ENCODE peak calls at places on chromosomes 3 and 15, in six cellular contexts. One of them, this sample, is unnamed.

GRCh38 chr3:46705022-46705530 is 3.9 kb downstream of the TMIE start:
- DNase-seq in HCT116: no peak
- DNase-seq in H1: no peak
- DNase-seq in GM12878: peak; percentile 19
- DNase-seq in SK-N-SH: peak; percentile 81
- DNase-seq in K562: peak; percentile 81
- DNase-seq in this sample: peak; percentile 73

GRCh38 chr3:104066658-104067057 is 1300.1 kb upstream of the ALCAM start:
- DNase-seq in HCT116: no peak
- DNase-seq in H1: no peak
- DNase-seq in GM12878: no peak
- DNase-seq in SK-N-SH: no peak
- DNase-seq in K562: no peak
- DNase-seq in this sample: no peak

GRCh38 chr15:40245666-40246065 is 6.8 kb downstream of the PAK6 start:
- DNase-seq in HCT116: no peak
- DNase-seq in H1: no peak
- DNase-seq in GM12878: no peak
- DNase-seq in SK-N-SH: no peak
- DNase-seq in K562: no peak
- DNase-seq in this sample: no peak

GRCh38 chr3:27354161-27354560 is 15.0 kb downstream of the NEK10 start:
- DNase-seq in HCT116: no peak
- DNase-seq in H1: no peak
- DNase-seq in GM12878: no peak
- DNase-seq in SK-N-SH: no peak
- DNase-seq in K562: no peak
- DNase-seq in this sample: peak; percentile 44

GRCh38 chr3:4852780-4853748 is 126.2 kb upstream of the BHLHE40 start:
- DNase-seq in HCT116: no peak
- DNase-seq in H1: no peak
- DNase-seq in GM12878: no peak
- DNase-seq in SK-N-SH: no peak
- DNase-seq in K562: no peak
- DNase-seq in this sample: peak; percentile 64

GRCh38 chr15:91142097-91142744 is 42.2 kb downstream of the SV2B start:
- DNase-seq in HCT116: no peak
- DNase-seq in H1: no peak
- DNase-seq in GM12878: no peak
- DNase-seq in SK-N-SH: no peak
- DNase-seq in K562: no peak
- DNase-seq in this sample: peak; percentile 8

GRCh38 chr15:100295939-100296338 is 45.8 kb downstream of the ADAMTS17 start:
- DNase-seq in HCT116: no peak
- DNase-seq in H1: no peak
- DNase-seq in GM12878: no peak
- DNase-seq in SK-N-SH: no peak
- DNase-seq in K562: no peak
- DNase-seq in this sample: no peak

GRCh38 chr3:187616307-187616939 is 53.8 kb downstream of the SST start:
- DNase-seq in HCT116: peak; percentile 46
- DNase-seq in H1: peak; percentile 38
- DNase-seq in GM12878: no peak
- DNase-seq in SK-N-SH: peak; percentile 36
- DNase-seq in K562: peak; percentile 41
- DNase-seq in this sample: peak; percentile 42

GRCh38 chr3:132803889-132804288 is 81.7 kb upstream of the NPHP3 start:
- DNase-seq in HCT116: no peak
- DNase-seq in H1: peak; percentile 15
- DNase-seq in GM12878: no peak
- DNase-seq in SK-N-SH: peak; percentile 9
- DNase-seq in K562: no peak
- DNase-seq in this sample: peak; percentile 59

GRCh38 chr3:43699864-43700263 is 9.1 kb downstream of the ABHD5 start:
- DNase-seq in HCT116: no peak
- DNase-seq in H1: no peak
- DNase-seq in GM12878: no peak
- DNase-seq in SK-N-SH: peak; percentile 8
- DNase-seq in K562: peak; percentile 50
- DNase-seq in this sample: peak; percentile 79

GRCh38 chr15:63276342-63277043 is 912 bp upstream of the APH1B start:
- DNase-seq in HCT116: no peak
- DNase-seq in H1: no peak
- DNase-seq in GM12878: no peak
- DNase-seq in SK-N-SH: no peak
- DNase-seq in K562: no peak
- DNase-seq in this sample: peak; percentile 3

GRCh38 chr15:51721199-51721960 is 16.1 kb downstream of the LYSMD2 start:
- DNase-seq in HCT116: no peak
- DNase-seq in H1: no peak
- DNase-seq in GM12878: no peak
- DNase-seq in SK-N-SH: no peak
- DNase-seq in K562: no peak
- DNase-seq in this sample: no peak

GRCh38 chr3:141544697-141545096 is 57.9 kb downstream of the RASA2 start:
- DNase-seq in HCT116: no peak
- DNase-seq in H1: no peak
- DNase-seq in GM12878: no peak
- DNase-seq in SK-N-SH: no peak
- DNase-seq in K562: no peak
- DNase-seq in this sample: no peak

GRCh38 chr3:142275856-142276255 is 50.5 kb upstream of the GK5 start:
- DNase-seq in HCT116: no peak
- DNase-seq in H1: no peak
- DNase-seq in GM12878: no peak
- DNase-seq in SK-N-SH: no peak
- DNase-seq in K562: no peak
- DNase-seq in this sample: no peak

GRCh38 chr3:32076566-32076965 is 29.9 kb upstream of the GPD1L start:
- DNase-seq in HCT116: no peak
- DNase-seq in H1: no peak
- DNase-seq in GM12878: no peak
- DNase-seq in SK-N-SH: no peak
- DNase-seq in K562: peak; percentile 0
- DNase-seq in this sample: no peak
- TF ChIP-seq JUND in HCT116: no peak
- TF ChIP-seq JUND in H1: no peak
- TF ChIP-seq JUND in GM12878: no peak
- TF ChIP-seq JUND in SK-N-SH: no peak
- TF ChIP-seq JUND in K562: no peak
- TF ChIP-seq JUND in this sample: no peak

DNA sequence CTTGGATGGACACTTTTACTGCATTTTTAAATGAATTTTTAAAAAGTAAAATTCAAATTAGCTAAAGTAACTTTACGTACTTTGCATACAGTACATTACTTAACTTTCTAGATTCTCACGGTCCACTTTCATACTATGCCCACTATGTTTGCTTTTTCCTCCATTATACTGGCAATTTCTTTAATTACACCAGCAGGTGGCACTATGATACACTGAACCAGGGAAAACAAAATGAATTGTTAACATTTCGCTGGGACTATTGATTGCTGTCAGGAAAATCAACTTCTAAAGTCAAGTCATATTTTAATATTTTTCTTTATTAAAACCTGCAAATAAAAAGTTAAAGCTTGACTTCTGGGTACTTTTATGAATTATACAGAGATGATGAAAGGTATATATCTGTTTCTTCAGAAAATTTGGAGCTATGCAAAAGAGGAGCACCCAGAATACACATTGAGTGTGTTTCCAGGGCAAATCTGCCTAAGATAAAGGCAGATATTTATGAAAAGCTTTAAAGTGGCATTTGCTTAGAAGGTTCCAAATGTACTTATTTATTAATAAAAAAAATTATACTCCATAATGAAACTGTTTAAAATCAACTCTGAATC is 21.8 kb upstream of the POU1F1 start:
- DNase-seq in HCT116: peak; percentile 46
- DNase-seq in H1: no peak
- DNase-seq in GM12878: no peak
- DNase-seq in SK-N-SH: peak; percentile 36
- DNase-seq in K562: peak; percentile 21
- DNase-seq in this sample: peak; percentile 60
- TF ChIP-seq JUND in HCT116: no peak
- TF ChIP-seq JUND in H1: no peak
- TF ChIP-seq JUND in GM12878: no peak
- TF ChIP-seq JUND in SK-N-SH: no peak
- TF ChIP-seq JUND in K562: no peak
- TF ChIP-seq JUND in this sample: no peak

DNA sequence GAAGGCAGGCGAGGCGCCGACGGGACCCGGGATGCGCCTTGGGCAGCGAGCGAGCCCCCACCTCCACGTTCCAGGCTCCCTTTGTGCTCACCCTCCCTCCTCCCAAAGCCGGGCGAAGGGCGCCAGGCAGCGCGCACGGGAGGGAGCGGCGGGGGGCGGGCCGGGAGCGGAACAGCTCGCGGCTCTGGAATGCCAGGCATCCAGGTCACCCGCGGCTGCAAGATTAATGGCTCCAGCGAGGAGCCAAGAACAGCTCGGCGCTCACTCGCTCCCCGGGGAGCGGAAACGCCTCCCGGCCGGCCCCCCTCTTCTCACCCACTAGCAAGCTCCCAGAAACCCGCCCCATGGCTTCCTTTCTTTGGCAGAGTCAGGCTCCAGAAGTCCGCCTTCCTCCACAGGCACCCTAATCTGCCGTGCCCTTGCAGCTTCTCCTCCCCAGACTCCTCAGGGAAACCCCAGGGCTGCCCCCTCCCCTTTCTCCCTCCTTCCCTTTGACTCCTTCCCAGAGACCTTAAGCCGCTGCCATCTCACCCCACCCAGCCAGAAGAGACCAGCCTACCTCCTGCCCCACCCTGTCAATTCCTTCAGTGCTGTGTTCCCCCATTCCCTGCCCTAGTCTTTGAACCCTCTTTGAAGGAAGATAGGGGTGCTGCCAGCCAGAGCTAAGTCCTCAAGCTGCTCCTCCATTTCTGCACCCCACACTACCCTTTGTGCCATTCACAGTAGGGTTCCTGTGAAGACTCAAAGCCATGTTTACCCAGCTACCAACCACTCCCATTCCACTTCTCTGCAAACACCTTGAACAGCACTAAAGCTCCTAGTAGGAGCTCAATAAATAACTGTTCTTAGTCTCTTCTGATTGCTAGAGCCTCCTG is 9.9 kb downstream of the AMOTL2 start:
- DNase-seq in HCT116: peak; percentile 74
- DNase-seq in H1: peak; percentile 92
- DNase-seq in GM12878: no peak
- DNase-seq in SK-N-SH: peak; percentile 92
- DNase-seq in K562: peak; percentile 52
- DNase-seq in this sample: peak; percentile 98
- TF ChIP-seq JUND in HCT116: no peak
- TF ChIP-seq JUND in H1: no peak
- TF ChIP-seq JUND in GM12878: no peak
- TF ChIP-seq JUND in SK-N-SH: peak; percentile 63
- TF ChIP-seq JUND in K562: no peak
- TF ChIP-seq JUND in this sample: no peak

DNA sequence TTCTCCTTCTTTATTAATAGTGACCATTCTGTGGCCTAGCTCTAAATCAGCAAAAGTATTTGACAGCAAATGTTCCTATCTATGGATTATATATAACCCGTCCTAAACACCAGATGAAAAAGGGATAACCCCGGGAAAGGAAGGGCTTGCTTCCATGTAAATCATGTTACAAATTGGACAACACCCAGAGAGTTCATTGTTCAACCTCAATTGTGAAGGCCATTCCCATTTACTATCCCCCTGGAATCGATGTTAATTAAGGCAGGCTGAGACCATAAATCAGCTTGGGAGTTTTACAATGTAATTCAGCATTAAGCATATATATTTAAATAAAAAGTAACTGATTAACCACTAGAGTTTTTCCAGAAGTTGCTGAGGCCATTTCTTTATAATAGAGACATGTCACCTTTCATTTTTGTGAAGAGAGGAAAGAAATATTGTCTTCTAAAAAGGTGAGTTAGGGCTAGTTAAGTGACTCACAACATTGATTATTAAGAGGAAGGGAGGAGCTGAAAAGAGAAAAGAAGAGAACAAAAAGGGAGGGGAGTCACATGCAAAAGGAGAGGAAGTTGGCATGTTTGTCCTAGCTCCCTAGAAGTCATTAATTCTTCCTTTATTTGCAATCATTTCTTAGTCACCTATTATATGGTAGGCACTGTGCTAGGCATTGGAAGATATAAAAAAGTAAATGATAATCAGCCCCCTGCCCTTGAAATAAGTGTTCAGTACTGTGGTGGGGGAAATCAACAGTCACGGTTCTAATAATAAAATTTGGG is 26.1 kb downstream of the ALDH1A2 start:
- DNase-seq in HCT116: no peak
- DNase-seq in H1: no peak
- DNase-seq in GM12878: no peak
- DNase-seq in SK-N-SH: no peak
- DNase-seq in K562: no peak
- DNase-seq in this sample: no peak
- TF ChIP-seq JUND in HCT116: no peak
- TF ChIP-seq JUND in H1: no peak
- TF ChIP-seq JUND in GM12878: no peak
- TF ChIP-seq JUND in SK-N-SH: no peak
- TF ChIP-seq JUND in K562: no peak
- TF ChIP-seq JUND in this sample: no peak